ENCODE peak calls at places on chromosomes 3 and 15, in eight cellular contexts. D, F, C, N, R, B, S and W are unnamed samples.

GRCh38 chr3:51659942-51660341 is 11.1 kb upstream of the TEX264 start:
- DNase-seq in R (no peak), N (no peak), B (no peak), F (no peak), C (no peak), S (no peak), D (no peak), W (no peak)

GRCh38 chr3:12706504-12707253 is 42.8 kb upstream of the RAF1 start:
- DNase-seq in R (peak; percentile 65), C (peak; percentile 93), N (peak; percentile 72), S (peak; percentile 67), B (peak; percentile 74), F (no peak), D (peak; percentile 24), W (peak; percentile 89)

GRCh38 chr15:43905755-43906154 is 79.0 kb downstream of the WDR76 start:
- DNase-seq in R (no peak), S (no peak), B (no peak), D (no peak), C (no peak), F (no peak), N (no peak), W (no peak)

GRCh38 chr3:183378951-183379350 is 49.5 kb downstream of the MCF2L2 start:
- DNase-seq in R (no peak), C (no peak), N (no peak), S (no peak), B (no peak), F (no peak), D (no peak), W (no peak)

GRCh38 chr3:51963951-51964451 is 3.3 kb downstream of the PCBP4 start:
- DNase-seq in R (no peak), B (no peak), S (no peak), D (no peak), N (no peak), C (no peak), F (no peak), W (no peak)

GRCh38 chr3:197750863-197751737 is 1.4 kb downstream of the FYTTD1 start:
- DNase-seq in R (peak; percentile 57), D (peak; percentile 70), B (peak; percentile 43), C (peak; percentile 45), N (peak; percentile 58), S (no peak), F (no peak), W (peak; percentile 37)

GRCh38 chr15:41102854-41103253 is 13.2 kb downstream of the INO80 start:
- DNase-seq in S (no peak), R (no peak), N (no peak), B (peak; percentile 1), F (no peak), D (no peak), C (no peak), W (no peak)

GRCh38 chr15:88661766-88662556 is 23.1 kb downstream of the ISG20 start:
- DNase-seq in R (peak; percentile 3), B (peak; percentile 56), F (no peak), C (no peak), S (no peak), D (no peak), N (no peak), W (no peak)

GRCh38 chr15:98943609-98944111 is 63.9 kb downstream of the PGPEP1L start:
- DNase-seq in R (no peak), F (no peak), D (peak; percentile 60), B (peak; percentile 65), N (peak; percentile 23), C (peak; percentile 27), S (no peak), W (peak; percentile 13)

GRCh38 chr3:8617921-8618320 is 26.7 kb downstream of the SSUH2 start:
- DNase-seq in N (no peak), S (no peak), R (no peak), C (no peak), B (no peak), F (no peak), D (no peak), W (no peak)

GRCh38 chr15:88376574-88377174 is 90.5 kb downstream of the MRPL46 start:
- DNase-seq in S (no peak), F (no peak), B (peak; percentile 54), C (peak; percentile 87), N (no peak), D (no peak), R (no peak), W (no peak)

GRCh38 chr15:77398927-77399326 is 21.0 kb downstream of the PEAK1 start:
- DNase-seq in B (no peak), R (no peak), N (no peak), F (no peak), C (no peak), D (no peak), S (no peak), W (no peak)

GRCh38 chr3:152289708-152290107 is 21.0 kb downstream of the MBNL1 start:
- DNase-seq in F (no peak), C (no peak), S (no peak), R (no peak), B (no peak), D (no peak), N (no peak), W (no peak)

GRCh38 chr3:170383567-170383966 is 26.1 kb downstream of the SKIL start:
- DNase-seq in S (no peak), N (no peak), B (peak; percentile 74), F (no peak), D (no peak), R (no peak), C (no peak), W (no peak)

GRCh38 chr15:94582368-94582767 is 351.0 kb downstream of the MCTP2 start:
- DNase-seq in N (peak; percentile 32), S (peak; percentile 17), C (peak; percentile 42), B (no peak), F (no peak), R (peak; percentile 20), D (no peak), W (peak; percentile 19)

GRCh38 chr3:62261121-62261520 is 112.2 kb downstream of the FEZF2 start:
- DNase-seq in F (no peak), S (no peak), D (no peak), B (no peak), R (no peak), N (no peak), C (no peak), W (no peak)

GRCh38 chr3:81425198-81425868 is 336.1 kb downstream of the GBE1 start:
- DNase-seq in N (no peak), D (no peak), R (no peak), B (peak; percentile 1), F (no peak), S (no peak), C (peak; percentile 14), W (no peak)

GRCh38 chr3:80190051-80190450 is 422.3 kb upstream of the ROBO1 start:
- DNase-seq in N (peak; percentile 32), R (no peak), D (no peak), B (peak; percentile 30), S (peak; percentile 72), F (no peak), C (no peak), W (no peak)
- H3K4me3 ChIP-seq in N (no peak overlapping the region), R (no peak overlapping the region), D (no peak overlapping the region), B (no peak overlapping the region), S (no peak overlapping the region), F (no peak overlapping the region), C (no peak overlapping the region), W (no peak overlapping the region)

GRCh38 chr15:45187894-45188830 is at the start of gene SHF:
- DNase-seq in D (peak; percentile 65), B (peak; percentile 45), R (peak; percentile 68), N (peak; percentile 58), F (peak; percentile 21), S (no peak), C (peak; percentile 38), W (no peak)

GRCh38 chr15:45185903-45186770 is 1.6 kb downstream of the SHF start:
- DNase-seq in B (peak; percentile 20), R (peak; percentile 28), C (peak; percentile 59), D (no peak), N (no peak), F (no peak), S (no peak), W (no peak)

GRCh38 chr15:45185069-45185779 is 2.5 kb downstream of the SHF start:
- DNase-seq in R (no peak), C (peak; percentile 88), D (no peak), B (no peak), N (no peak), S (no peak), F (no peak), W (no peak)

GRCh38 chr15:45187578-45187893 is 230 bp downstream of the SHF start:
- DNase-seq in D (no peak), B (no peak), N (no peak), S (no peak), F (no peak), R (no peak), C (no peak), W (no peak)

GRCh38 chr15:45186771-45187577 is 792 bp downstream of the SHF start:
- DNase-seq in F (no peak), R (peak; percentile 45), B (no peak), S (no peak), N (no peak), C (peak; percentile 26), D (no peak), W (peak; percentile 36)
- H3K27ac ChIP-seq in F (no peak overlapping the region), R (peak overlapping the region; percentile 32), B (no peak overlapping the region), S (no peak overlapping the region), N (no peak overlapping the region), C (no peak overlapping the region), D (peak overlapping the region; percentile 78), W (peak overlapping the region; percentile 26)

GRCh38 chr3:68176600-68176999 is 522.2 kb upstream of the SUCLG2 start:
- DNase-seq in S (no peak), N (no peak), C (no peak), B (no peak), R (no peak), F (no peak), D (no peak), W (no peak)

GRCh38 chr3:68172039-68172438 is 517.6 kb upstream of the SUCLG2 start:
- DNase-seq in D (no peak), N (no peak), C (no peak), B (no peak), R (no peak), F (no peak), S (no peak), W (no peak)

DNA sequence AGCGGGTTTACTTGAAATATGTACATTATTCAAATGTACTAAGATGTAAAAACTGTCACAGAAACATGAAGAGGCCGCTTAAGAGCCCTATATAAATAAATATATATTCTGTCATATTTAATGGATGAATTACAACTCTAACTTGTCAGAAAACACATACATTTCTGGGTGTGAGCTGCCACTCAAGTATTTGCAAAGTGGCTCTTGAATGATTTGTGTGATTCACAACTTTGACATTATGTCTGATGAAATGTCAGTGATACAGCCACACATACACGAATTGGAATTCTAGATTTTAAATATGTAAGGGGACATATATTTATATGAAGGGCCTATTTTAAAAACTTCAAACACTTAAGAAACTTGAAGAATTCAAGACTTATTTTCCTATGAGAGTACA is 518.8 kb upstream of the SUCLG2 start:
- DNase-seq in C (peak; percentile 60), R (no peak), S (no peak), F (no peak), D (no peak), N (no peak), B (no peak), W (no peak)
- H3K9me3 ChIP-seq in C (peaks cover 5% of the 10 kb centered on the region), R (no peaks in the 10 kb centered on the region), S (no peaks in the 10 kb centered on the region), F (no peaks in the 10 kb centered on the region), D (peaks cover 62% of the 10 kb centered on the region), N (no peaks in the 10 kb centered on the region), B (peaks cover 4% of the 10 kb centered on the region), W (no peaks in the 10 kb centered on the region)

DNA sequence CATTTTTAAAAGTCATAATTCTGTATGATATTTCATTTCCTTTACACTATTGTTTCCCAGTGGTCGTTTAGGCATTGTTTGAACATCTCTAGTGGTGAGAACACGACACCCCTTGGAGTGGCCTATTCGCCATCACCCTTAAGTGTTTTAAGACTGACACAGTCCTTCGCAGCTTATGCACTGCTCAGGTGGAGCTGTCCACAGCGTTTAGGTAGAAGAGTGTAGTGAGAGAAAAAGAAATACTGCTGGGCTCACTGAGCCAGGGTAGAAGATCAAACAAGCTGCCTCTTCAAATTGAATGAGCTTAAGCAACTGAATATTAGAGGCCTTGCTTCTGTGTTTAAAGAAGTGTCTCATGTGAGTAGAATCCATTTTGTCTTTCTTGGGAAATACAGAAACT is 156.1 kb downstream of the P3H2 start:
- DNase-seq in N (no peak), R (no peak), S (no peak), B (no peak), F (no peak), D (no peak), C (no peak), W (no peak)
- H3K4me3 ChIP-seq in N (no peak overlapping the region), R (no peak overlapping the region), S (no peak overlapping the region), B (no peak overlapping the region), F (no peak overlapping the region), D (no peak overlapping the region), C (no peak overlapping the region), W (no peak overlapping the region)